ENCODE peak calls at places on chromosome 22, in six cellular contexts. K is astrocyte of the hippocampus, P is tibial nerve, U is GM23338, I is type B pancreatic cell, C is activated T-cell treated with anti-CD3 and anti-CD28 coated beads for 1 hour. Q is an unnamed sample.

GRCh38 chr22:32855023-32855756 is 53.7 kb downstream of the TIMP3 start:
- DNase-seq in K (no peak), P (no peak), U (no peak), I (no peak), C (no peak), Q (no peak)

GRCh38 chr22:41403532-41404318 is 22.0 kb downstream of the TEF start:
- DNase-seq in K (peak; percentile 93), P (peak; percentile 76), U (peak; percentile 95), I (peak; percentile 84), C (peak; percentile 68), Q (peak; percentile 90)

GRCh38 chr22:22710719-22711531 is 66.5 kb downstream of the GGTLC2 start:
- DNase-seq in K (peak; percentile 55), P (peak; percentile 40), U (peak; percentile 70), I (peak; percentile 77), C (peak; percentile 82), Q (peak; percentile 70)

GRCh38 chr22:41280065-41280464 is 5.9 kb downstream of the RANGAP1 start:
- DNase-seq in K (no peak), P (no peak), U (no peak), I (no peak), C (no peak), Q (no peak)

GRCh38 chr22:47606426-47606825 is 844.0 kb downstream of the TBC1D22A start:
- DNase-seq in K (no peak), P (no peak), U (no peak), I (peak; percentile 29), C (no peak), Q (no peak)

GRCh38 chr22:35476341-35476740 is 64.3 kb upstream of the RASD2 start:
- DNase-seq in K (peak; percentile 47), P (no peak), U (no peak), I (no peak), C (no peak), Q (peak; percentile 88)

GRCh38 chr22:38316340-38317236 is 645 bp downstream of the CSNK1E start:
- DNase-seq in K (peak; percentile 84), P (peak; percentile 53), U (peak; percentile 60), I (no peak), C (peak; percentile 41), Q (peak; percentile 83)

GRCh38 chr22:19889951-19890350 is 35.3 kb upstream of the GNB1L start:
- DNase-seq in K (no peak), P (no peak), U (no peak), I (no peak), C (peak; percentile 24), Q (no peak)

GRCh38 chr22:24107668-24108067 is 73.6 kb upstream of the SUSD2 start:
- DNase-seq in K (peak; percentile 94), P (peak; percentile 78), U (no peak), I (no peak), C (no peak), Q (no peak)

GRCh38 chr22:32623943-32624342 is 149.3 kb downstream of the FBXO7 start:
- DNase-seq in K (peak; percentile 89), P (peak; percentile 80), U (no peak), I (no peak), C (no peak), Q (peak; percentile 74)

GRCh38 chr22:17121235-17122195 is at the start of gene TMEM121B:
- DNase-seq in K (peak; percentile 88), P (peak; percentile 37), U (peak; percentile 98), I (peak; percentile 80), C (no peak), Q (peak; percentile 94)

GRCh38 chr22:37260939-37261338 is 16.9 kb upstream of the RAC2 start:
- DNase-seq in K (peak; percentile 73), P (no peak), U (peak; percentile 87), I (no peak), C (no peak), Q (peak; percentile 84)

GRCh38 chr22:37545703-37546435 is 14.4 kb upstream of the CDC42EP1 start:
- DNase-seq in K (peak; percentile 97), P (peak; percentile 85), U (peak; percentile 98), I (no peak), C (no peak), Q (peak; percentile 97)

GRCh38 chr22:42190274-42190673 is 59.7 kb upstream of the CYP2D6 start:
- DNase-seq in K (no peak), P (no peak), U (no peak), I (no peak), C (no peak), Q (no peak)

GRCh38 chr22:50086526-50086925 is 1.3 kb upstream of the MLC1 start:
- DNase-seq in K (peak; percentile 75), P (no peak), U (no peak), I (no peak), C (no peak), Q (no peak)

GRCh38 chr22:31262369-31263133 is 29.7 kb downstream of the PIK3IP1 start:
- DNase-seq in K (no peak), P (no peak), U (no peak), I (no peak), C (no peak), Q (peak; percentile 80)

GRCh38 chr22:39311592-39312400 is 7.6 kb downstream of the RPL3 start:
- DNase-seq in K (no peak), P (no peak), U (peak; percentile 60), I (no peak), C (no peak), Q (no peak)

GRCh38 chr22:17083255-17083654 is 1.5 kb upstream of the IL17RA start:
- DNase-seq in K (no peak), P (no peak), U (no peak), I (no peak), C (no peak), Q (no peak)

GRCh38 chr22:24592144-24592845 is 578 bp downstream of the LRRC75B start:
- DNase-seq in K (peak; percentile 33), P (no peak), U (peak; percentile 74), I (no peak), C (no peak), Q (no peak)

GRCh38 chr22:31753005-31753633 is 700 bp upstream of the DEPDC5 start:
- DNase-seq in K (peak; percentile 49), P (no peak), U (peak; percentile 88), I (peak; percentile 68), C (no peak), Q (peak; percentile 93)

GRCh38 chr22:38250642-38251354 is 22.0 kb downstream of the TMEM184B start:
- DNase-seq in K (no peak), P (no peak), U (no peak), I (no peak), C (no peak), Q (no peak)

GRCh38 chr22:43182118-43182517 is 4.8 kb downstream of the TTLL12 start:
- DNase-seq in K (no peak), P (no peak), U (no peak), I (no peak), C (no peak), Q (no peak)

GRCh38 chr22:22210375-22210774 is 34.2 kb upstream of the VPREB1 start:
- DNase-seq in K (peak; percentile 57), P (no peak), U (no peak), I (no peak), C (peak; percentile 6), Q (no peak)

GRCh38 chr22:35102663-35103062 is 36.7 kb downstream of the ISX start:
- DNase-seq in K (peak; percentile 66), P (no peak), U (peak; percentile 82), I (no peak), C (no peak), Q (peak; percentile 86)

GRCh38 chr22:44218071-44218470 is 37.3 kb downstream of the PARVG start:
- DNase-seq in K (no peak), P (no peak), U (no peak), I (no peak), C (no peak), Q (no peak)

GRCh38 chr22:49991907-49992533 is 20.5 kb downstream of the IL17REL start:
- DNase-seq in K (no peak), P (peak; percentile 1), U (no peak), I (no peak), C (no peak), Q (no peak)

GRCh38 chr22:43681724-43682360 is 130.3 kb downstream of the EFCAB6 start:
- DNase-seq in K (no peak), P (no peak), U (peak; percentile 36), I (no peak), C (no peak), Q (peak; percentile 38)

GRCh38 chr22:20105456-20106204 is 10.3 kb upstream of the RANBP1 start:
- DNase-seq in K (no peak), P (no peak), U (no peak), I (no peak), C (no peak), Q (no peak)

GRCh38 chr22:49997221-49997599 is 15.4 kb downstream of the IL17REL start:
- DNase-seq in K (no peak), P (no peak), U (no peak), I (no peak), C (no peak), Q (no peak)

GRCh38 chr22:39130892-39131855 is 21.3 kb downstream of the CBX7 start:
- DNase-seq in K (peak; percentile 51), P (no peak), U (peak; percentile 47), I (no peak), C (no peak), Q (peak; percentile 75)

GRCh38 chr22:20084547-20085413 is 4.7 kb downstream of the DGCR8 start:
- DNase-seq in K (peak; percentile 26), P (no peak), U (peak; percentile 89), I (no peak), C (no peak), Q (peak; percentile 60)

GRCh38 chr22:37562049-37562784 is 1.9 kb downstream of the CDC42EP1 start:
- DNase-seq in K (no peak), P (no peak), U (no peak), I (no peak), C (no peak), Q (no peak)